ENCODE peak calls at places on chromosomes 7 and 10, in seven cellular contexts. O is K562, X is HCT116, E is GM12878, V is HepG2, R is H1, G is SK-N-SH. W is an unnamed sample.

GRCh38 chr10:83835948-83836641 is 303.2 kb upstream of the GHITM start:
- DNase-seq in O (no peak), X (no peak), E (no peak), V (no peak), R (no peak), G (peak), W (no peak)

GRCh38 chr7:37320840-37321468 is 127.7 kb downstream of the ELMO1 start:
- DNase-seq in O (no peak), X (no peak), E (no peak), V (no peak), R (no peak), G (no peak), W (no peak)

GRCh38 chr10:847868-848267 is 83.6 kb downstream of the LARP4B start:
- DNase-seq in O (no peak), X (no peak), E (no peak), V (peak), R (no peak), G (no peak), W (no peak)

GRCh38 chr7:46145412-46145811 is 224.3 kb upstream of the IGFBP3 start:
- DNase-seq in O (no peak), X (no peak), E (no peak), V (peak), R (peak), G (no peak), W (peak)

GRCh38 chr10:3805227-3805790 is 20.3 kb upstream of the KLF6 start:
- DNase-seq in O (peak), X (peak), E (peak), V (no peak), R (no peak), G (no peak), W (no peak)

GRCh38 chr10:133394064-133394663 is at the start of gene MTG1:
- DNase-seq in O (peak), X (peak), E (peak), V (peak), R (peak), G (peak), W (peak)

GRCh38 chr7:44288811-44289340 is 36.5 kb downstream of the CAMK2B start:
- DNase-seq in O (no peak), X (no peak), E (no peak), V (no peak), R (no peak), G (peak), W (no peak)

GRCh38 chr10:92177546-92177945 is 113.3 kb downstream of the CPEB3 start:
- DNase-seq in O (no peak), X (no peak), E (no peak), V (no peak), R (no peak), G (no peak), W (no peak)

GRCh38 chr10:125060038-125060437 is 100.3 kb downstream of the CTBP2 start:
- DNase-seq in O (no peak), X (no peak), E (no peak), V (no peak), R (no peak), G (no peak), W (no peak)

GRCh38 chr7:112307506-112307905 is 101.0 kb downstream of the ZNF277 start:
- DNase-seq in O (no peak), X (no peak), E (no peak), V (no peak), R (no peak), G (no peak), W (no peak)

GRCh38 chr7:110356438-110356837 is 734.5 kb upstream of the LRRN3 start:
- DNase-seq in O (no peak), X (no peak), E (no peak), V (no peak), R (no peak), G (no peak), W (no peak)

GRCh38 chr10:59820471-59820870 is 67.2 kb upstream of the MRLN start:
- DNase-seq in O (no peak), X (no peak), E (no peak), V (no peak), R (no peak), G (no peak), W (no peak)

GRCh38 chr10:71040890-71041590 is 152.7 kb upstream of the PCBD1 start:
- DNase-seq in O (no peak), X (no peak), E (no peak), V (no peak), R (no peak), G (peak), W (no peak)

DNA sequence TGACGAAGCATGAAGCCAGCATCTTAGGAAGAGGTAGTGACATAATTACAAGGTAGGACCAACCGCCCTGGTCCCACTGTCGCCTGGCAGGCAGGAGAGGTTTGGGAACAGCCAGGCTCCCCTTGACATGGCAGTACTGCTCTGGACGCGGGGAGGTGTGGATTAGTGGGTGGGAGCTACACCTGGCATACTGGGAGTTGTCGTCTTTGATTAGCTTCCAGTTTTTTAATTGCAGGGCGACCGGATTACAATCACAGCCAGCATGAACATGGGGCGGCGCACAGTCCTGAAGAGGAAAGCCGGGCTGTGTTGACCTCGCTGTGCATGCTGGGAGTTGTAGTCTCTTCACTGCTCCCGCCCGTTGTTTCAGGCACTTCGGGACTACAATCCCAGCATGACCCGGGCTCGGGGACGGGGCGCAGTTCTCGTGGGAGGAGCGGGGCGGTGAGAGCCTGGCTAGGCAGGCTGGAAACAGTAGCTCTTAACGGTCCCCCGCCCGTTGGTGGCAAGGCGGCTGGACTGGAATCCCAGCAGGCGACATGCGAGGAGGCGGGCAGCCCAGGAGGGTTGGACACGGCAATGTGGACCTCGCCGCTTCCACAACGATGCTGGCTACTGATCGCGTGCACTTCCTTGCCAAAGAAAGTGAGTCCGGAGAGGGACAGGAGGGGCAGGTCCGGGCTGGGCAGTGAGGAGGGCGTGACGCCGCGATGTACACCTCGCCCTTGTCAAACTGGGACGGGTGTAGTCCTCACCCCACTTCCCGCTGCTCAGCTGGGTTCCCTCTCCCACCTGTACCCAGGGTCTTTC is 98.0 kb upstream of the ZNF722 start:
- DNase-seq in O (peak), X (no peak), E (no peak), V (no peak), R (no peak), G (peak), W (peak)
- TF ChIP-seq JUND in O (no peak), X (no peak), E (no peak), V (no peak), R (no peak), G (no peak), W (no peak)

GRCh38 chr7:74307738-74308505 is 18.7 kb downstream of the CLIP2 start:
- DNase-seq in O (no peak), X (no peak), E (no peak), V (no peak), R (no peak), G (peak), W (no peak)

GRCh38 chr7:74317146-74317782 is 28.1 kb downstream of the CLIP2 start:
- DNase-seq in O (no peak), X (no peak), E (no peak), V (no peak), R (no peak), G (peak), W (no peak)

GRCh38 chr7:74311305-74311744 is 22.1 kb downstream of the CLIP2 start:
- DNase-seq in O (no peak), X (peak), E (no peak), V (no peak), R (no peak), G (no peak), W (no peak)

GRCh38 chr7:74318043-74318442 is 28.8 kb downstream of the CLIP2 start:
- DNase-seq in O (no peak), X (no peak), E (no peak), V (no peak), R (no peak), G (no peak), W (no peak)

GRCh38 chr7:74312418-74313021 is 23.3 kb downstream of the CLIP2 start:
- DNase-seq in O (no peak), X (peak), E (no peak), V (no peak), R (no peak), G (peak), W (peak)
- TF ChIP-seq JUND in O (no peak), X (peak), E (no peak), V (no peak), R (no peak), G (no peak), W (no peak)

DNA sequence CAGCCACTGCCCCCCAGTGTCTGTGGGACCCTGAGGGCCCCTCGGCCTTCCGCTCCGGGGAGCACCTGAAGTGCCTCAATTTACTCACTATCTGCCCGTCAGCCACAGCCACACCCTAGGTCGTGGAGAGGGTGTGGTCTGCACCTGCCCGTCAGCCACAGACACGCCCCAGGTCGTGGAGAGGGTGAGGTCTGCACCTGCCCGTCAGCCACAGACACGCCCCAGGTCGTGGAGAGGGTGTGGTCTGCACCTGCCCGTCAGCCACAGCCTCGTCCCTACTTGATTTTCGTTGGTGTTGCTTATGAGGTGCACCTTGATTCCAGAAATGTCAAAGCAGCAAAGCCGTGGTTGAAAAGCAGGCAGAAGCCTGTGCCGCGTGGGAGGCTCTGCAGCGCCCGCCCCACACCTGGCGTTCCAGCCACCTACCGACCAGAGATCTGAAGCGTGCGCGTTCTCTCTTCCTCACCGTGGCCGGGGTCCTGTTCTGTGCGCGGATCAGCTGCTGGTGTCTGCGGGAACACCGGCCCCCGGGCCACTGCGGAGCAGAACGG is 101.6 kb downstream of the DYNC2I1 start:
- DNase-seq in O (peak), X (no peak), E (no peak), V (no peak), R (no peak), G (peak), W (no peak)
- TF ChIP-seq JUND in O (no peak), X (no peak), E (no peak), V (no peak), R (no peak), G (no peak), W (no peak)

DNA sequence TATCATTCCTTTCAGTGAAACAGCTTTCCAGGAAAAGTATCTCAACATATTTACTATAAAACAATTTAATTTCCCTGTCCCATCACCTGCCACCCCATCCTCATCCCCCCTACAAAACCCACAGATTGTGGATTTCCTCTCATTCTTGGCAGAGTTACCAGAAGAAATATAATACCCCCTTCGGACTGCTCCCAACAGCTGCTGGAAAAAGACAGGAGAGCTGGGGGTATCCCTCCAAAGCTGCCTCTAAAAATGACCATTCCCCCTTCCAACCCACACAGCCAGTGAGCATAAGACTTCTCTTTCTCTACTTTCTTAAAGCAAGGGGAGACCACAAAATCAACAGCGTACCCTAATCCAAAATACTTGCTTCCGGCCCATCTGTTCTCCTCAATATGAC is 7.9 kb downstream of the FBXW4 start:
- DNase-seq in O (no peak), X (no peak), E (no peak), V (no peak), R (no peak), G (no peak), W (no peak)
- TF ChIP-seq JUND in O (no peak), X (no peak), E (no peak), V (no peak), R (no peak), G (no peak), W (no peak)

W was measured in T47D.